ENCODE peak calls at places on chromosomes 16 and 17, in seven cellular contexts. A is mucosa of descending colon; J is PC-3; Q is DND-41; I is right lobe of liver; M is natural killer cell; C is CD4-positive, alpha-beta T cell. Z is an unnamed sample.

GRCh38 chr17:11996722-11997146 is 541 bp downstream of the ZNF18 start:
- ATAC-seq in A (peak; percentile 52), J (peak; percentile 31), Q (peak; percentile 45), I (peak; percentile 40), M (peak; percentile 43), C (peak; percentile 26), Z (no peak)

GRCh38 chr16:18984425-18985005 is 781 bp downstream of the TMC7 start:
- ATAC-seq in A (peak; percentile 65), J (peak; percentile 57), Q (no peak), I (no peak), M (no peak), C (no peak), Z (no peak)

GRCh38 chr16:81758376-81758775 is 20.7 kb upstream of the PLCG2 start:
- ATAC-seq in A (peak; percentile 76), J (peak; percentile 89), Q (no peak), I (no peak), M (no peak), C (no peak), Z (no peak)

GRCh38 chr16:29126057-29126494 is 141.2 kb downstream of the LAT start:
- ATAC-seq in A (peak; percentile 58), J (no peak), Q (no peak), I (peak; percentile 8), M (peak; percentile 90), C (peak; percentile 54), Z (peak; percentile 6)

GRCh38 chr17:72336026-72336803 is 215.4 kb downstream of the SOX9 start:
- ATAC-seq in A (no peak), J (no peak), Q (no peak), I (no peak), M (no peak), C (no peak), Z (no peak)

GRCh38 chr16:70548936-70549335 is 25.3 kb downstream of the SF3B3 start:
- ATAC-seq in A (no peak), J (no peak), Q (no peak), I (no peak), M (no peak), C (no peak), Z (no peak)

GRCh38 chr16:4465977-4466779 is 8.2 kb downstream of the NMRAL1 start:
- ATAC-seq in A (peak; percentile 73), J (no peak), Q (peak; percentile 18), I (peak; percentile 46), M (peak; percentile 96), C (peak; percentile 93), Z (no peak)

GRCh38 chr17:74959826-74960738 is 12.5 kb downstream of the HID1 start:
- ATAC-seq in A (peak; percentile 24), J (no peak), Q (no peak), I (no peak), M (no peak), C (no peak), Z (no peak)

GRCh38 chr17:8674344-8675305 is 44.1 kb upstream of the MYH10 start:
- ATAC-seq in A (no peak), J (no peak), Q (no peak), I (peak; percentile 27), M (no peak), C (no peak), Z (peak; percentile 77)

GRCh38 chr17:64131606-64132270 is 1.8 kb upstream of the ERN1 start:
- ATAC-seq in A (no peak), J (no peak), Q (no peak), I (no peak), M (no peak), C (no peak), Z (no peak)

GRCh38 chr17:67830440-67830839 is 5.1 kb downstream of the BPTF start:
- ATAC-seq in A (peak; percentile 27), J (no peak), Q (no peak), I (no peak), M (no peak), C (no peak), Z (no peak)

GRCh38 chr16:35207059-35207999 is 1747.9 kb downstream of the TP53TG3F start:
- ATAC-seq in A (no peak), J (no peak), Q (no peak), I (peak; percentile 53), M (no peak), C (no peak), Z (no peak)

GRCh38 chr17:9232591-9233270 is 211.4 kb downstream of the NTN1 start:
- ATAC-seq in A (no peak), J (no peak), Q (no peak), I (no peak), M (no peak), C (no peak), Z (no peak)

GRCh38 chr16:19137201-19137601 is 23.4 kb downstream of the ITPRIPL2 start:
- ATAC-seq in A (no peak), J (peak; percentile 62), Q (no peak), I (no peak), M (no peak), C (no peak), Z (no peak)

GRCh38 chr16:424623-425081 is 797 bp upstream of the RAB11FIP3 start:
- ATAC-seq in A (peak; percentile 55), J (peak; percentile 33), Q (no peak), I (peak; percentile 53), M (no peak), C (no peak), Z (peak; percentile 29)

GRCh38 chr17:79714746-79715145 is 16.0 kb upstream of the ENPP7 start:
- ATAC-seq in A (no peak), J (no peak), Q (no peak), I (no peak), M (no peak), C (no peak), Z (no peak)

GRCh38 chr17:48132375-48132774 is 24.8 kb downstream of the SNX11 start:
- ATAC-seq in A (peak; percentile 17), J (no peak), Q (no peak), I (peak; percentile 48), M (no peak), C (no peak), Z (peak; percentile 57)

GRCh38 chr16:15979801-15980200 is 30.4 kb downstream of the ABCC1 start:
- ATAC-seq in A (peak; percentile 12), J (peak; percentile 15), Q (no peak), I (no peak), M (no peak), C (no peak), Z (no peak)

GRCh38 chr17:1646199-1646875 is 805 bp upstream of the SCARF1 start:
- ATAC-seq in A (no peak), J (no peak), Q (no peak), I (no peak), M (no peak), C (no peak), Z (no peak)

GRCh38 chr17:36740157-36740556 is 138.8 kb downstream of the MRM1 start:
- ATAC-seq in A (no peak), J (no peak), Q (no peak), I (no peak), M (no peak), C (no peak), Z (no peak)

DNA sequence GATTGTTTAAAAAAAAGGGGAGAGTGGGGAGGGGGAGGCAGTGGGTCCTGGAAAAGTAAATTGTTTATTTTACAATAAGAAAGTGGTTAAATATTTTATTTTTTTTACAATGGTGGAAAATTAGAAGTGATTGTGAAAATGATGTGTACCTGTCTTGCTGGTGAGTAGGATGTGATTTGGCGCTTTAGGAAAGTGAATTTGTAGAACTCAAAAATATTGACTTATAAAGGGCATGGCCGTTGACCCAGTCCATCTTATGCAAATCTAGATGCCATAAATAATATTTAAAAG is 10.2 kb upstream of the CES1 start:
- ATAC-seq in A (no peak), J (no peak), Q (no peak), I (no peak), M (no peak), C (no peak), Z (no peak)
- TF ChIP-seq CTCF in A (no peak), J (no peak), Q (no peak), I (no peak), M (peak; percentile 63), C (no peak), Z (no peak)

GRCh38 chr16:87927195-87927562 is 9.2 kb downstream of the CA5A start:
- ATAC-seq in A (no peak), J (no peak), Q (no peak), I (no peak), M (no peak), C (no peak), Z (no peak)
- TF ChIP-seq CTCF in A (no peak), J (no peak), Q (peak; percentile 15), I (no peak), M (no peak), C (no peak), Z (no peak)

GRCh38 chr17:30299000-30299399 is 7.3 kb upstream of the BLMH start:
- ATAC-seq in A (no peak), J (no peak), Q (no peak), I (no peak), M (no peak), C (no peak), Z (no peak)
- TF ChIP-seq CTCF in A (no peak), J (peak; percentile 62), Q (peak; percentile 27), I (peak; percentile 10), M (no peak), C (peak; percentile 61), Z (no peak)

DNA sequence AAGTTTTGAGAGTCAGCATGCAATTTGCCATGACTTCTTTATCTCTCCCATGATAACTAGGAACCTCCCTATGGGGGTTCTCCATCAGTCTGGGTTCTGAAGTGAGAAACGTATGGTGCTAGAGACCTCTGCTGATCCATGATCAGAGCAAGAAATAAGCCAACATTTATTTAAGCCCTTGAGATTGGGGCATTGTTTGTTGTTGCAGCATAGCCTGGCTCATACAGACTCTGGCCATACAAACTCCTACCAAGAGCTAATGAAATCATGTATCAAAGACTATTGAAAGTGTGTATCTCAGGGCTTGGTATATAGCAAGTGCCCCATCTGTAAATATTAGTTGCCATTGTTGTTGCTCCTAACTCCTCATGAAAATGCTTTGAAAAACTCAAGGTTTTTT is 233.9 kb downstream of the MAF start:
- ATAC-seq in A (no peak), J (no peak), Q (no peak), I (no peak), M (no peak), C (no peak), Z (no peak)
- TF ChIP-seq CTCF in A (no peak), J (no peak), Q (no peak), I (no peak), M (no peak), C (no peak), Z (no peak)

DNA sequence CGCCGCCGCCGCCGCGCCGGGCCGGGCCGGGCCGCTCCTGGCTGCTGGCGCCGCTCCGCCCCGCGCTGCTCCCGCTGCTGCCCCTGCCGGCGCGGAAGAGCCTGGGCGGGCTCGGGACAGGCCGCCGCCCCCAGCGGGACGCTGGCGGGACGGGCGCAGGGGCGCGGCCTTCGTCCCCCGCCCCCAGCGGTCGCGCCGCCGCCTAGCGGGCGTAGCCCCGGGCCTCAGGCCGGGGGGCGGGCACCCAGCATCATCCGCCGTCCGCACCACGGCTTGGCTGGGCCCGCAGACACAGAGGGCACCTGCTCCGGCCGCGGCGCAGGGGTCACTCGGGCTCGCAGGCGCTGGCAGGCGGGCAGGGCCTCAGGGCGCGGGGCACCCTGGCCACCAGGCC is at the start of gene AMFR:
- ATAC-seq in A (peak; percentile 95), J (peak; percentile 96), Q (peak; percentile 91), I (peak; percentile 98), M (peak; percentile 98), C (peak; percentile 94), Z (peak; percentile 99)
- TF ChIP-seq CTCF in A (peak; percentile 56), J (no peak), Q (peak; percentile 60), I (peak; percentile 41), M (peak; percentile 40), C (no peak), Z (no peak)